ENCODE peak calls at places on chromosome 12, in nine cellular contexts. One of them, this sample, is unnamed. For H3K4me1 and H3K27me3, the result is how much of the 10 kb centered on the place peaks cover.

GRCh38 chr12:67193705-67194104 is 75.5 kb upstream of the CAND1 start:
- DNase-seq in IMR-90: peak
- DNase-seq in uterus: no peak
- DNase-seq in transverse colon: no peak
- DNase-seq in naive thymus-derived CD4-positive, alpha-beta T cell: no peak
- DNase-seq in fibroblast of lung: peak
- DNase-seq in upper lobe of right lung: no peak
- DNase-seq in prostate gland: no peak
- DNase-seq in endodermal cell: peak
- DNase-seq in this sample: no peak

GRCh38 chr12:65882504-65882903 is 58.2 kb downstream of the HMGA2 start:
- DNase-seq in transverse colon: no peak
- DNase-seq in upper lobe of right lung: no peak
- DNase-seq in fibroblast of lung: no peak
- DNase-seq in IMR-90: no peak
- DNase-seq in uterus: no peak
- DNase-seq in endodermal cell: no peak
- DNase-seq in prostate gland: no peak
- DNase-seq in naive thymus-derived CD4-positive, alpha-beta T cell: no peak
- DNase-seq in this sample: no peak

GRCh38 chr12:108357834-108358579 is 18.9 kb upstream of the CMKLR1 start:
- DNase-seq in prostate gland: no peak
- DNase-seq in fibroblast of lung: no peak
- DNase-seq in transverse colon: no peak
- DNase-seq in uterus: no peak
- DNase-seq in naive thymus-derived CD4-positive, alpha-beta T cell: no peak
- DNase-seq in endodermal cell: no peak
- DNase-seq in IMR-90: no peak
- DNase-seq in upper lobe of right lung: no peak
- DNase-seq in this sample: no peak

GRCh38 chr12:13061377-13061776 is 17.2 kb downstream of the FAM234B start:
- DNase-seq in transverse colon: no peak
- DNase-seq in IMR-90: no peak
- DNase-seq in upper lobe of right lung: no peak
- DNase-seq in naive thymus-derived CD4-positive, alpha-beta T cell: no peak
- DNase-seq in prostate gland: no peak
- DNase-seq in uterus: no peak
- DNase-seq in fibroblast of lung: no peak
- DNase-seq in endodermal cell: peak
- DNase-seq in this sample: no peak

GRCh38 chr12:96985515-96986362 is 78.7 kb downstream of the NEDD1 start:
- DNase-seq in upper lobe of right lung: peak
- DNase-seq in uterus: no peak
- DNase-seq in fibroblast of lung: no peak
- DNase-seq in IMR-90: no peak
- DNase-seq in prostate gland: peak
- DNase-seq in naive thymus-derived CD4-positive, alpha-beta T cell: peak
- DNase-seq in transverse colon: peak
- DNase-seq in endodermal cell: peak
- DNase-seq in this sample: peak

GRCh38 chr12:115096673-115097349 is 412.8 kb upstream of the TBX3 start:
- DNase-seq in fibroblast of lung: peak
- DNase-seq in prostate gland: no peak
- DNase-seq in endodermal cell: no peak
- DNase-seq in transverse colon: no peak
- DNase-seq in upper lobe of right lung: no peak
- DNase-seq in uterus: peak
- DNase-seq in naive thymus-derived CD4-positive, alpha-beta T cell: no peak
- DNase-seq in IMR-90: peak
- DNase-seq in this sample: no peak

GRCh38 chr12:49200882-49201594 is 12.2 kb upstream of the TUBA1A start:
- DNase-seq in prostate gland: peak
- DNase-seq in IMR-90: peak
- DNase-seq in endodermal cell: peak
- DNase-seq in naive thymus-derived CD4-positive, alpha-beta T cell: no peak
- DNase-seq in uterus: peak
- DNase-seq in transverse colon: no peak
- DNase-seq in fibroblast of lung: peak
- DNase-seq in upper lobe of right lung: no peak
- DNase-seq in this sample: no peak

GRCh38 chr12:18849761-18850160 is 111.8 kb downstream of the CAPZA3 start:
- DNase-seq in upper lobe of right lung: no peak
- DNase-seq in prostate gland: no peak
- DNase-seq in transverse colon: no peak
- DNase-seq in uterus: no peak
- DNase-seq in endodermal cell: no peak
- DNase-seq in IMR-90: peak
- DNase-seq in fibroblast of lung: peak
- DNase-seq in naive thymus-derived CD4-positive, alpha-beta T cell: no peak
- DNase-seq in this sample: no peak

GRCh38 chr12:56872366-56872765 is 61.8 kb downstream of the SDR9C7 start:
- DNase-seq in endodermal cell: no peak
- DNase-seq in fibroblast of lung: no peak
- DNase-seq in naive thymus-derived CD4-positive, alpha-beta T cell: no peak
- DNase-seq in prostate gland: no peak
- DNase-seq in upper lobe of right lung: no peak
- DNase-seq in uterus: no peak
- DNase-seq in IMR-90: peak
- DNase-seq in transverse colon: no peak
- DNase-seq in this sample: no peak

GRCh38 chr12:19130224-19131019 is 889 bp downstream of the PLEKHA5 start:
- DNase-seq in naive thymus-derived CD4-positive, alpha-beta T cell: no peak
- DNase-seq in IMR-90: no peak
- DNase-seq in upper lobe of right lung: peak
- DNase-seq in fibroblast of lung: peak
- DNase-seq in prostate gland: peak
- DNase-seq in endodermal cell: peak
- DNase-seq in transverse colon: peak
- DNase-seq in uterus: peak
- DNase-seq in this sample: peak

GRCh38 chr12:92505373-92506340 is 197.1 kb upstream of the PLEKHG7 start:
- DNase-seq in prostate gland: no peak
- DNase-seq in upper lobe of right lung: peak
- DNase-seq in endodermal cell: no peak
- DNase-seq in uterus: peak
- DNase-seq in transverse colon: peak
- DNase-seq in fibroblast of lung: peak
- DNase-seq in IMR-90: peak
- DNase-seq in naive thymus-derived CD4-positive, alpha-beta T cell: peak
- DNase-seq in this sample: peak

GRCh38 chr12:69502342-69503081 is 32.3 kb downstream of the FRS2 start:
- DNase-seq in IMR-90: no peak
- DNase-seq in fibroblast of lung: peak
- DNase-seq in transverse colon: no peak
- DNase-seq in naive thymus-derived CD4-positive, alpha-beta T cell: no peak
- DNase-seq in endodermal cell: no peak
- DNase-seq in uterus: no peak
- DNase-seq in upper lobe of right lung: no peak
- DNase-seq in prostate gland: no peak
- DNase-seq in this sample: no peak

GRCh38 chr12:76713986-76714385 is 49.9 kb upstream of the ZDHHC17 start:
- DNase-seq in transverse colon: no peak
- DNase-seq in prostate gland: no peak
- DNase-seq in upper lobe of right lung: no peak
- DNase-seq in uterus: no peak
- DNase-seq in IMR-90: no peak
- DNase-seq in fibroblast of lung: no peak
- DNase-seq in endodermal cell: no peak
- DNase-seq in naive thymus-derived CD4-positive, alpha-beta T cell: no peak
- DNase-seq in this sample: no peak

GRCh38 chr12:59425798-59426197 is 170.0 kb upstream of the SLC16A7 start:
- DNase-seq in prostate gland: no peak
- DNase-seq in IMR-90: no peak
- DNase-seq in endodermal cell: no peak
- DNase-seq in naive thymus-derived CD4-positive, alpha-beta T cell: no peak
- DNase-seq in transverse colon: no peak
- DNase-seq in uterus: no peak
- DNase-seq in fibroblast of lung: no peak
- DNase-seq in upper lobe of right lung: no peak
- DNase-seq in this sample: no peak

GRCh38 chr12:98456583-98457573 is 58.5 kb upstream of the TMPO start:
- DNase-seq in prostate gland: peak
- DNase-seq in fibroblast of lung: peak
- DNase-seq in naive thymus-derived CD4-positive, alpha-beta T cell: peak
- DNase-seq in IMR-90: peak
- DNase-seq in uterus: no peak
- DNase-seq in endodermal cell: peak
- DNase-seq in upper lobe of right lung: peak
- DNase-seq in transverse colon: peak
- DNase-seq in this sample: peak

GRCh38 chr12:123237646-123238329 is 4.6 kb downstream of the MTRFR start:
- DNase-seq in transverse colon: peak
- DNase-seq in upper lobe of right lung: peak
- DNase-seq in naive thymus-derived CD4-positive, alpha-beta T cell: peak
- DNase-seq in fibroblast of lung: peak
- DNase-seq in endodermal cell: peak
- DNase-seq in uterus: peak
- DNase-seq in prostate gland: peak
- DNase-seq in IMR-90: peak
- DNase-seq in this sample: peak

GRCh38 chr12:47377414-47378221 is 297.9 kb upstream of the AMIGO2 start:
- DNase-seq in naive thymus-derived CD4-positive, alpha-beta T cell: no peak
- DNase-seq in prostate gland: no peak
- DNase-seq in transverse colon: peak
- DNase-seq in fibroblast of lung: peak
- DNase-seq in endodermal cell: no peak
- DNase-seq in uterus: peak
- DNase-seq in upper lobe of right lung: peak
- DNase-seq in IMR-90: peak
- DNase-seq in this sample: peak

GRCh38 chr12:103924761-103925641 is 5.2 kb upstream of the HSP90B1 start:
- DNase-seq in prostate gland: no peak
- DNase-seq in upper lobe of right lung: no peak
- DNase-seq in uterus: no peak
- DNase-seq in naive thymus-derived CD4-positive, alpha-beta T cell: no peak
- DNase-seq in fibroblast of lung: peak
- DNase-seq in IMR-90: peak
- DNase-seq in endodermal cell: peak
- DNase-seq in transverse colon: no peak
- DNase-seq in this sample: no peak

GRCh38 chr12:14954269-14954668 is 7.1 kb downstream of the ARHGDIB start:
- DNase-seq in fibroblast of lung: no peak
- DNase-seq in upper lobe of right lung: no peak
- DNase-seq in prostate gland: no peak
- DNase-seq in uterus: no peak
- DNase-seq in naive thymus-derived CD4-positive, alpha-beta T cell: no peak
- DNase-seq in transverse colon: peak
- DNase-seq in endodermal cell: no peak
- DNase-seq in IMR-90: no peak
- DNase-seq in this sample: no peak

GRCh38 chr12:57340104-57340503 is 89.1 kb upstream of the STAC3 start:
- DNase-seq in endodermal cell: no peak
- DNase-seq in prostate gland: peak
- DNase-seq in uterus: peak
- DNase-seq in fibroblast of lung: peak
- DNase-seq in transverse colon: peak
- DNase-seq in IMR-90: peak
- DNase-seq in naive thymus-derived CD4-positive, alpha-beta T cell: no peak
- DNase-seq in upper lobe of right lung: no peak
- DNase-seq in this sample: peak

GRCh38 chr12:127209318-127209717 is 1057.7 kb upstream of the TMEM132C start:
- DNase-seq in transverse colon: no peak
- DNase-seq in naive thymus-derived CD4-positive, alpha-beta T cell: no peak
- DNase-seq in IMR-90: no peak
- DNase-seq in fibroblast of lung: no peak
- DNase-seq in uterus: no peak
- DNase-seq in upper lobe of right lung: no peak
- DNase-seq in prostate gland: no peak
- DNase-seq in endodermal cell: no peak
- DNase-seq in this sample: no peak
- H3K4me3 ChIP-seq in transverse colon: no peak
- H3K4me3 ChIP-seq in naive thymus-derived CD4-positive, alpha-beta T cell: no peak
- H3K4me3 ChIP-seq in IMR-90: no peak
- H3K4me3 ChIP-seq in fibroblast of lung: no peak
- H3K4me3 ChIP-seq in uterus: no peak
- H3K4me3 ChIP-seq in upper lobe of right lung: no peak
- H3K4me3 ChIP-seq in prostate gland: no peak
- H3K4me3 ChIP-seq in endodermal cell: no peak
- H3K4me3 ChIP-seq in this sample: no peak

GRCh38 chr12:132493482-132494178 is 3.7 kb downstream of the FBRSL1 start:
- DNase-seq in naive thymus-derived CD4-positive, alpha-beta T cell: no peak
- DNase-seq in uterus: no peak
- DNase-seq in prostate gland: no peak
- DNase-seq in upper lobe of right lung: no peak
- DNase-seq in endodermal cell: no peak
- DNase-seq in fibroblast of lung: no peak
- DNase-seq in transverse colon: no peak
- DNase-seq in IMR-90: no peak
- DNase-seq in this sample: no peak
- H3K4me1 ChIP-seq in naive thymus-derived CD4-positive, alpha-beta T cell: under half
- H3K4me1 ChIP-seq in uterus: under half
- H3K4me1 ChIP-seq in prostate gland: half or more
- H3K4me1 ChIP-seq in upper lobe of right lung: half or more
- H3K4me1 ChIP-seq in endodermal cell: under half
- H3K4me1 ChIP-seq in fibroblast of lung: under half
- H3K4me1 ChIP-seq in transverse colon: half or more
- H3K4me1 ChIP-seq in IMR-90: under half
- H3K4me1 ChIP-seq in this sample: half or more

GRCh38 chr12:52006726-52007157 is at the start of gene TAMALIN:
- DNase-seq in fibroblast of lung: peak
- DNase-seq in naive thymus-derived CD4-positive, alpha-beta T cell: peak
- DNase-seq in endodermal cell: no peak
- DNase-seq in uterus: peak
- DNase-seq in prostate gland: peak
- DNase-seq in upper lobe of right lung: peak
- DNase-seq in transverse colon: peak
- DNase-seq in IMR-90: peak
- DNase-seq in this sample: peak
- H3K27me3 ChIP-seq in fibroblast of lung: under half
- H3K27me3 ChIP-seq in naive thymus-derived CD4-positive, alpha-beta T cell: under half
- H3K27me3 ChIP-seq in endodermal cell: under half
- H3K27me3 ChIP-seq in uterus: under half
- H3K27me3 ChIP-seq in prostate gland: under half
- H3K27me3 ChIP-seq in upper lobe of right lung: under half
- H3K27me3 ChIP-seq in transverse colon: under half
- H3K27me3 ChIP-seq in IMR-90: under half
- H3K27me3 ChIP-seq in this sample: under half

DNA sequence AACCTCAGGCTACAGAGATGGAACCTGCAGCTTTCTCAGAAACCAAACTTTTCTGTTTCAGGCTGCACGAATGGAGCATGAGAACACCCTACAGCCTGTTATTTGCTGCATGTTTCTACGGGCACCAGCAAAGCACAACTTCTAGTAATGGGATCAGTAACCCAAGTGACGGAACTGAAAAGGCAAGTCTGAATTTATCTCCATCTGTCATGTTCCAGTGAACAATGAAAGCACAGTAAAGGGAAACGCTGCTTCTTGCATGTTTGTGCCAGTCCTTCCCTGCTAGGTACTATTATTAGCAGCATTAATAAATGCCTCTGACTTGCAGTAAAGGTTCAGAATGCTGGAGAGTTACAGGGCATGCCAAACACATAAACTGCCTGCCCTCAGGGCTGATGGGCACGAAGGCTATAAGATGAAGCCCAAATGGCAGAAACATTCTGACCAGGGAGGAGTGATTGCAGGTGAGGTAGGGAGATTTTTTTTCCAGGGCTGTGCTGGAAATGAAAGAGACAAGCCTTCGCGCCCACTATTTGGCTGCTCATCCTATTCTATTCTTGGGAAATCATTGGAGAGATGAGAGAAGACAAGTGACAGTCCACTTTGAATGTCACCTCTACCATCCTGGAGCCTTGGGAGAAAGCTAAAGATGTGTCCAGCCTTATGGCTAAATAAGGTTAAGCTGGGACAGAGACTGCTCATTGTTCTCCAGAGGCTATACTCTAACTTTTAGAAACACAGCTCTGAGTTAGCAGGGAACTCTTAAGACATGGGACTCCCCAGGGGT is 100.4 kb upstream of the PLXNC1 start:
- DNase-seq in upper lobe of right lung: no peak
- DNase-seq in endodermal cell: no peak
- DNase-seq in IMR-90: no peak
- DNase-seq in transverse colon: no peak
- DNase-seq in naive thymus-derived CD4-positive, alpha-beta T cell: no peak
- DNase-seq in fibroblast of lung: no peak
- DNase-seq in uterus: no peak
- DNase-seq in prostate gland: peak
- DNase-seq in this sample: no peak
- H3K4me3 ChIP-seq in upper lobe of right lung: no peak
- H3K4me3 ChIP-seq in endodermal cell: no peak
- H3K4me3 ChIP-seq in IMR-90: no peak
- H3K4me3 ChIP-seq in transverse colon: no peak
- H3K4me3 ChIP-seq in naive thymus-derived CD4-positive, alpha-beta T cell: no peak
- H3K4me3 ChIP-seq in fibroblast of lung: no peak
- H3K4me3 ChIP-seq in uterus: no peak
- H3K4me3 ChIP-seq in prostate gland: no peak
- H3K4me3 ChIP-seq in this sample: no peak